ENCODE peak calls at places on chromosomes 12 and 14, in five cellular contexts. Y is NCI-H510A; S is mucosa of gallbladder; B is GM04504; U is stimulated activated CD8-positive, alpha-beta memory T cell treated with anti-CD3 and anti-CD28 coated beads, Interleukin-7, amount 100 ng/mL, for 1 hour. A is an unnamed sample.

GRCh38 chr12:81798294-81798693 is 39.1 kb upstream of the PPFIA2 start:
- DNase-seq in Y (no peak), S (no peak), B (no peak), U (no peak), A (no peak)

GRCh38 chr14:48771717-48772116 is 814.5 kb downstream of the RPS29 start:
- DNase-seq in Y (no peak), S (no peak), B (no peak), U (no peak), A (no peak)

GRCh38 chr14:33714527-33715222 is 236.2 kb downstream of the EGLN3 start:
- DNase-seq in Y (no peak), S (no peak), B (no peak), U (no peak), A (no peak)

GRCh38 chr12:57756406-57757341 is 1.8 kb downstream of the MARCHF9 start:
- DNase-seq in Y (no peak), S (no peak), B (no peak), U (peak; percentile 43), A (no peak)

GRCh38 chr12:28710882-28711281 is 438.2 kb upstream of the FAR2 start:
- DNase-seq in Y (no peak), S (no peak), B (peak; percentile 66), U (no peak), A (no peak)

GRCh38 chr14:58098507-58098906 is 53.5 kb downstream of the ARMH4 start:
- DNase-seq in Y (no peak), S (no peak), B (no peak), U (no peak), A (no peak)

GRCh38 chr12:20368653-20369163 is 371 bp downstream of the PDE3A start:
- DNase-seq in Y (no peak), S (peak; percentile 16), B (no peak), U (no peak), A (no peak)

GRCh38 chr12:108630481-108631207 is 3.0 kb downstream of the SELPLG start:
- DNase-seq in Y (no peak), S (no peak), B (peak; percentile 91), U (no peak), A (no peak)

GRCh38 chr14:96085369-96085768 is 46.2 kb downstream of the C14orf132 start:
- DNase-seq in Y (no peak), S (no peak), B (no peak), U (no peak), A (no peak)

GRCh38 chr12:116650062-116650461 is 87.8 kb downstream of the SPRING1 start:
- DNase-seq in Y (no peak), S (no peak), B (no peak), U (no peak), A (no peak)

GRCh38 chr12:87119713-87120112 is 863.5 kb upstream of the MGAT4C start:
- DNase-seq in Y (no peak), S (no peak), B (no peak), U (no peak), A (no peak)

A was measured in left lobe of liver.